ENCODE peak calls at places on chromosomes 13 and 19, in seven cellular contexts. C is NCI-H1092 treated with DMSO at 0.1 percent for 48 hours; S is heart right ventricle; Q is NCI-H748 treated with DMSO at 0.1 percent for 48 hours; J is CD4-positive, alpha-beta memory T cell; G is fibroblast of lung; M is brain microvascular endothelial cell. R is an unnamed sample.

GRCh38 chr19:5718032-5718578 is 1.8 kb downstream of the LONP1 start:
- DNase-seq in J (no peak), Q (no peak), G (peak), C (no peak), S (no peak), M (peak), R (no peak)

GRCh38 chr19:5904302-5905071 is at the start of gene VMAC:
- DNase-seq in J (peak), Q (peak), S (peak), G (peak), C (peak), M (peak), R (peak)

GRCh38 chr19:42412223-42412622 is 15.0 kb downstream of the LIPE start:
- DNase-seq in G (no peak), C (no peak), M (no peak), S (no peak), J (no peak), Q (no peak), R (no peak)

GRCh38 chr19:23395041-23395721 is at the start of gene ZNF91:
- DNase-seq in Q (peak), S (peak), C (peak), J (peak), G (peak), M (peak), R (peak)

GRCh38 chr19:29645911-29646310 is 19.4 kb upstream of the PLEKHF1 start:
- DNase-seq in G (peak), M (peak), S (peak), J (no peak), C (no peak), Q (no peak), R (no peak)

GRCh38 chr13:39321578-39321977 is 281.4 kb downstream of the LHFPL6 start:
- DNase-seq in S (no peak), C (no peak), M (no peak), Q (no peak), G (peak), J (no peak), R (no peak)

GRCh38 chr19:43662487-43662886 is 7.5 kb downstream of the PLAUR start:
- DNase-seq in Q (no peak), G (no peak), C (no peak), S (no peak), M (no peak), J (no peak), R (no peak)

GRCh38 chr19:2167896-2168618 is 4.3 kb downstream of the DOT1L start:
- DNase-seq in G (peak), J (no peak), M (no peak), Q (no peak), C (no peak), S (peak), R (no peak)

GRCh38 chr13:30864352-30865130 is 41.5 kb upstream of the MEDAG start:
- DNase-seq in G (peak), Q (no peak), J (no peak), S (no peak), M (peak), C (no peak), R (peak)

GRCh38 chr19:42596391-42597071 is 1.8 kb upstream of the CEACAM8 start:
- DNase-seq in M (no peak), G (peak), J (peak), S (peak), C (peak), Q (no peak), R (no peak)

R was measured in pulmonary artery endothelial cell.